ENCODE peak calls at places on chromosomes 7 and 10, in six cellular contexts. V is transverse colon, M is upper lobe of left lung, K is sigmoid colon, L is stomach, R is HCT116. Y is an unnamed sample.

GRCh38 chr10:86267286-86268195 is 99.1 kb downstream of the GRID1 start:
- DNase-seq in V (no peak), M (peak), K (peak), L (peak), R (no peak), Y (no peak)

GRCh38 chr7:92667816-92668540 is 77.8 kb upstream of the FAM133B start:
- DNase-seq in V (no peak), M (no peak), K (no peak), L (no peak), R (no peak), Y (no peak)

GRCh38 chr10:13637303-13637856 is 50.6 kb downstream of the PRPF18 start:
- DNase-seq in V (no peak), M (no peak), K (no peak), L (no peak), R (no peak), Y (no peak)

GRCh38 chr10:34163075-34163905 is 651.8 kb downstream of the PARD3 start:
- DNase-seq in V (no peak), M (no peak), K (no peak), L (no peak), R (no peak), Y (no peak)

GRCh38 chr10:34768261-34768971 is 46.7 kb downstream of the PARD3 start:
- DNase-seq in V (peak), M (peak), K (peak), L (peak), R (no peak), Y (no peak)

GRCh38 chr7:50953820-50954219 is 171.1 kb upstream of the GRB10 start:
- DNase-seq in V (no peak), M (no peak), K (no peak), L (no peak), R (no peak), Y (no peak)

GRCh38 chr10:52464725-52465124 is 150.6 kb downstream of the DKK1 start:
- DNase-seq in V (no peak), M (no peak), K (no peak), L (no peak), R (no peak), Y (no peak)

GRCh38 chr10:93849605-93850004 is 44.2 kb upstream of the SLC35G1 start:
- DNase-seq in V (no peak), M (no peak), K (no peak), L (no peak), R (no peak), Y (no peak)

GRCh38 chr10:70308121-70309060 is 24.6 kb upstream of the NPFFR1 start:
- DNase-seq in V (no peak), M (no peak), K (no peak), L (no peak), R (no peak), Y (no peak)

GRCh38 chr10:26556756-26557640 is 118.9 kb downstream of the APBB1IP start:
- DNase-seq in V (no peak), M (no peak), K (no peak), L (no peak), R (peak), Y (no peak)

GRCh38 chr7:112744818-112745217 is 45.4 kb downstream of the TMEM168 start:
- DNase-seq in V (no peak), M (no peak), K (no peak), L (no peak), R (no peak), Y (no peak)

GRCh38 chr10:73159038-73159648 is 8.7 kb downstream of the ECD start:
- DNase-seq in V (peak), M (peak), K (no peak), L (peak), R (no peak), Y (peak)

GRCh38 chr7:68969571-68969970 is 628.7 kb upstream of the AUTS2 start:
- DNase-seq in V (no peak), M (no peak), K (no peak), L (no peak), R (no peak), Y (no peak)

GRCh38 chr7:152076940-152077933 is 51.8 kb downstream of the GALNT11 start:
- DNase-seq in V (no peak), M (peak), K (no peak), L (no peak), R (no peak), Y (no peak)

GRCh38 chr10:99708428-99709010 is 23.4 kb downstream of the COX15 start:
- DNase-seq in V (no peak), M (no peak), K (no peak), L (no peak), R (no peak), Y (no peak)
- TF ChIP-seq POLR2A in V (no peak), M (no peak), K (no peak), L (no peak), R (no peak), Y (no peak)

DNA sequence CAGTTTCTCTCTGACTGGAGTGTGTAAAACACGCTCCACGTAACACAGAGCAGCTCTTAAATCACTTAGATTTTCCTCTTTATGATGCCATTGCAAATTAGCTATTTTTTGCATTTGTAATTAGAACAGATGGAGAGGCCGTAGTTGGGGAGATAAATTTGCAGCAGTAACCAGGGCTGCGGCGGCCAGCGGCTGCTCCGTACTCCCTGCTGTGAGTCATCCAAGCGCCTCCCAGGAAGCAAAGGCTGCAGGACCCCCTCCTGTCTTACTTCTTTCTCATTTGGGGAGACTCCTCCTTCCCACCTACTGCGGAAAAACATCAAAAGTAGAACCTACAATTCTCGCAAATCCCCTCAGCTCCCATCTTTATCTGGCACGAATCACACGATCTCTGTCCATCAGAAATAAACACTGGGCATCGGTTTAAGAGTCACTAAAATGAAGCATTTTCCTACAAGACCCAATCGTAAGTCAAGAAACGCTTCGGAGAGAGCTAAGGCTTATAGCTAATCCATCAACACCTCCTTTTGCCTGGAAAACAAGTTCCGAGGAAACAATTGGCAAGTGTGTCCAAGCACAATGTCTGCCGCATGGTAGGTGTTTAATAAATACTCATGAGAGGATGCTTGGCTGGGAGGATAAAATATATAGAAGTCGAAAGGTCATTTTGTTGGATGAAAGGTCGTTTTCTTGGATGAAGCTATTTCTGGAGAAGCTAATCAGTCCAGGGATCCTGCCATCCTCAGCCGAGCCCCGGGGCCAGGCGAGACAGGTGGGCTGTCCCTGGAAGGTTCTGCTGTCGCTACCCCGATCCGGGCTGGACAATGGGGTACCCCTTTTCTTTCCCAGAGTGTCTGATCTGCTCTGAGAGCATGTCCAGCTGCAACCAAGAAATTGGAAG is 31.7 kb upstream of the MSRB2 start:
- DNase-seq in V (no peak), M (no peak), K (no peak), L (no peak), R (no peak), Y (no peak)
- TF ChIP-seq POLR2AphosphoS5 in V (no peak), M (no peak), K (no peak), L (no peak), R (no peak), Y (no peak)

DNA sequence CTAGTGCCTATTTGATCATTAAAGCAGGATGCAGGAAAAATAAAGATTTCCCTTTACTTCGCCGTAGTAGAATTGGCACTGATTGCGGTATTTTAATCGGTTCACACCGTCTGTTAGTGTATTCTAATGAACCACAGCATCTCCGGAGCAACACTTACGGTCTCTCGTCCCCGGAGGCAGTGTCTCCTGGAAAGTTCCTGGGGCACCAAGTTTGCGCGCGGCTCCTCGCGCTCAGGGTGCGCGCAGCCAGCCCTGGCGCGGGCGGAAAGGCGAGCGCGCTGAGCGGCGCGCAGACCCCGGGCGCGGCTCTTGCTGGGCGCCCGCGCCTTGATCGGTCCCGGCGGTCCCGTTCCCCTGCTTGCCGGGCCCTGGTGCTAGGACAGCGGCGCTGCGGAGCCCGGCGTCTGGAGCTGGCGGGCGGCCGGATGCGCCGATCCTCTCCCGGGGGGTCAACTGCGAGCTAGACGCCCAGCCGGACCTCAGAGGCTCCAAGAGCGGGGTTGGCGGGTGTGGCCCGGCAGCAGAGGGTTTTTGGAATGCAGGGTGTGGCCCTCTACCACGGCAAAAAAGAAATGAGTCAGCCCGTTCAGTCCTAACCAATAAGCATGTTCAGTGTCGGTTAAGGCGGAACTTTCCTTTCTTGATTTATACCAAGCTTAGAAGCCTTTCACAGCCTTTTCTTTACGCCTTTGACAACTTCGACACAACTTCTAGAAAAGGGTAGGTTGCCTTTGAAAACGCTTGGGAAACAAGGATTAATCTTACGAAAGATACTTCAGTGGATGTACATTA is 166.8 kb upstream of the ASAH2 start:
- DNase-seq in V (peak), M (peak), K (peak), L (peak), R (peak), Y (peak)
- TF ChIP-seq POLR2A in V (no peak), M (peak), K (no peak), L (no peak), R (no peak), Y (peak)

DNA sequence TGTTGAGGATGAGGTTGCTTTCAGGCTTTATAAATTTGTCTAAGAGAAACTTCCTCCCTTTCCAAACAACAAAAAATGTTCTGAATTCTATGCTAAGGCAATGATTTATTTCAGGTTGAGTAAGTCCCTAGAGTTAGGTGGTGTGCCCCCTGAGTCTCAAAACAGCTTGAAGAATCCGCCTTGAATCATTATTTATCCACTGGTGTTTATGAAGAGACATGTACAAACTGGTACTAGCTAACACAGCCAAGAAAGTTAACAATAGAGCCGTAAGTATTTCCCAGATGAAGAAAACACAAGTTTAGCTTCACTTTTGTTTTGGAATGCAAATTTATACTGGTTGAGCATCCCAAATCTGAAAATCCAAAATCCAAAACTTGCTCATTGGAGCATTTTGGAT is 66.2 kb upstream of the SRPK2 start:
- DNase-seq in V (no peak), M (no peak), K (no peak), L (no peak), R (no peak), Y (no peak)
- TF ChIP-seq POLR2AphosphoS5 in V (no peak), M (no peak), K (no peak), L (no peak), R (no peak), Y (no peak)

DNA sequence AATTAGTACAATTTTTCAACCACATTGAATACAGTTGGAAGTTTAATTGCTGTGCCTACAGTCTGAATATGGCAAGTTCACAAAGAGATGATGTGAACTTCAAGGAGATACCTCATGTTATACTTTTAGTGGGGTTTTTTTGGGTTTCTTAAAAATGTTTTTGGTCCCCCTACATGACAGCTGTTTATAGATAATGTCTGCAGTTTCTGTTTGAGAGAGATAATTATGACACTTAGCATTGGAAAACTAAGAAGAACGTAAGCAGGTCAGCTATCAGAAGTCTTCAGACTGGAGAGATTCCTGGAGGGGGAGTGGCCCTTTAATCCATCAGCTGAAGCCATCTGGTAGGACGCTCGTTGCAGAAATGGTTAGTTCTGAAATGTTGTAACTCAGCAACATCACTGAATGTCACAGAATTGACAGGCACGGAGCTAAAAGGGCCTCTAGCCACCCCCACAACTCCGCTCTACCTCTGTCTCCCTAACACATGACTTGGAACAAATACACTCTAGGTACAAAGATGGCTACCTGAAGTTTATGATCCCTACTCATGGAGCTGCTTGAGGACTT is 29.0 kb downstream of the TIMM23 start:
- DNase-seq in V (no peak), M (no peak), K (no peak), L (no peak), R (no peak), Y (no peak)
- TF ChIP-seq POLR2A in V (no peak), M (no peak), K (no peak), L (no peak), R (no peak), Y (no peak)

DNA sequence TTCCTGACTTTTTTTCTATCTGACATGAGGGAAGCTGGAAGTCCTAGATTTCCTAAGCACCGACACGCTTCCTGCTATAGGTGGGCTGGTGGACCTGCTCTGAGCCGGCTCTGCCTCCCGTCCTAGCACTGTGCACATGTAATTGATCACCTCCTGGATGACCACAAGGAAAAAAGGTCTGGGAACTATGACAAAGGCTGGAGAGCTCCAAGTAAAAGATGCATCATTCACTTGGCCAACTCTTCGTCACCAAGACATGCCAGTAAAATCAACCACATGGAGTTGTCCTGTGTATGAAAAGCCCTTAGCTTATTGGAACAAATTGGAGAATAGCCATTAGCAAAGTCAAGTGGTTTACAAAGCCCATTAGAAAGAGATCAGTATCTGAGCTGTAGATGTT is 104.7 kb downstream of the ITIH5 start:
- DNase-seq in V (no peak), M (no peak), K (no peak), L (no peak), R (no peak), Y (no peak)
- TF ChIP-seq POLR2AphosphoS5 in V (no peak), M (no peak), K (no peak), L (no peak), R (no peak), Y (no peak)

DNA sequence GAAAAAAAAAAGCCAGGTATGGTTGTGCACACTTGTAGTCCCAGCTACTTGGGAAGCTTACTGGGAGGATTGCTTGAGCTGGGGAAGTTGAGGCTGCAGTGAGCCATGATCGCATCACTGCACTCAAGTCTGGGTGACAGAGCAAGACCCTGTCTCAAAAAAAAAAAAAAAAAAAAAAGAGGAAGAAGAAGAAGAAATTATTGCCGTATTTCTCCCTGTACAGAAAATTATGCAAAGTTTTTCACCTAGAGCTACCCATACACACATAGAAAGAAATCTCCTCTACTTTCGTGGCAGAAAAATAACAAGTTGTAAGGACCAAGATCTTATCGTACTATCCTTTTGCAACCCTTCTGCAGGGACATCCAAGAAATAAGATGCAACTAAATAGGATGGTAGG is 25.5 kb downstream of the AKR1B1 start:
- DNase-seq in V (no peak), M (no peak), K (no peak), L (no peak), R (no peak), Y (no peak)
- TF ChIP-seq POLR2A in V (no peak), M (no peak), K (no peak), L (no peak), R (no peak), Y (no peak)

GRCh38 chr7:7553386-7553785 is 13.3 kb upstream of the MIOS start:
- DNase-seq in V (no peak), M (no peak), K (no peak), L (no peak), R (no peak), Y (no peak)
- TF ChIP-seq POLR2AphosphoS5 in V (no peak), M (no peak), K (no peak), L (peak), R (no peak), Y (no peak)